ENCODE peak calls at places on chromosomes 3 and 15, in eight cellular contexts. Z is HCT116, Q is GM23248, O is GM23338, I is neural progenitor cell, S is PC-3, T is OCI-LY7, D is MM.1S. C is an unnamed sample.
A peak's percentile ranks its signal among the peaks of the same experiment; 100 is the strongest.

GRCh38 chr15:63324770-63325169 is 47.4 kb downstream of the APH1B start:
- DNase-seq in D (no peak), S (no peak), Q (no peak), I (no peak), O (no peak), T (no peak), Z (no peak), C (no peak)

GRCh38 chr3:33403756-33404155 is 36.4 kb downstream of the UBP1 start:
- DNase-seq in T (no peak), O (no peak), Z (no peak), S (no peak), D (no peak), I (no peak), Q (no peak), C (no peak)

GRCh38 chr15:60004846-60005351 is 788 bp downstream of the FOXB1 start:
- DNase-seq in I (peak; percentile 75), T (no peak), S (no peak), O (peak; percentile 76), D (no peak), Q (peak; percentile 27), Z (no peak), C (peak; percentile 36)

GRCh38 chr3:54173371-54173770 is 51.0 kb downstream of the CACNA2D3 start:
- DNase-seq in Q (no peak), D (no peak), T (no peak), O (no peak), Z (no peak), S (no peak), I (no peak), C (no peak)

GRCh38 chr3:14980689-14981088 is 33.3 kb downstream of the NR2C2 start:
- DNase-seq in T (peak; percentile 52), S (no peak), Z (no peak), D (no peak), Q (no peak), I (no peak), O (no peak), C (no peak)

GRCh38 chr15:78213956-78214355 is 20.4 kb downstream of the ACSBG1 start:
- DNase-seq in O (no peak), Q (no peak), Z (no peak), I (no peak), D (no peak), T (no peak), S (no peak), C (no peak)

GRCh38 chr15:85727068-85727467 is 67.7 kb downstream of the KLHL25 start:
- DNase-seq in D (no peak), I (no peak), O (no peak), S (no peak), T (no peak), Q (peak; percentile 74), Z (no peak), C (no peak)

GRCh38 chr3:128548426-128549282 is 55.7 kb upstream of the GATA2 start:
- DNase-seq in Z (no peak), I (no peak), T (no peak), S (no peak), D (no peak), O (no peak), Q (peak; percentile 28), C (no peak)

GRCh38 chr3:127675651-127676391 is 3.1 kb downstream of the ABTB1 start:
- DNase-seq in O (no peak), Z (no peak), I (no peak), D (no peak), Q (no peak), S (no peak), T (no peak), C (no peak)

GRCh38 chr15:63971427-63971805 is 74.9 kb downstream of the DAPK2 start:
- DNase-seq in O (no peak), Q (no peak), D (peak; percentile 64), T (peak; percentile 42), S (no peak), I (no peak), Z (no peak), C (no peak)

GRCh38 chr15:41934843-41935242 is 37.5 kb downstream of the EHD4 start:
- DNase-seq in Z (no peak), T (peak; percentile 64), Q (no peak), D (no peak), S (peak; percentile 85), I (no peak), O (peak; percentile 51), C (no peak)

GRCh38 chr3:52396011-52396906 is 48.6 kb downstream of the SEMA3G start:
- DNase-seq in I (no peak), Q (no peak), S (no peak), O (no peak), T (no peak), Z (no peak), D (no peak), C (no peak)

GRCh38 chr3:126484148-126484547 is 8.5 kb upstream of the ZXDC start:
- DNase-seq in Q (no peak), O (no peak), I (no peak), D (no peak), T (no peak), Z (no peak), S (no peak), C (no peak)

GRCh38 chr3:144011251-144011799 is 39.7 kb downstream of the DIPK2A start:
- DNase-seq in D (no peak), Z (no peak), O (no peak), T (no peak), Q (no peak), I (no peak), S (peak; percentile 75), C (no peak)

GRCh38 chr15:54559405-54560064 is 581.3 kb downstream of the UNC13C start:
- DNase-seq in I (no peak), S (no peak), Q (no peak), Z (no peak), T (no peak), D (no peak), O (no peak), C (no peak)

GRCh38 chr3:77319711-77320110 is 279.8 kb downstream of the ROBO2 start:
- DNase-seq in S (peak; percentile 33), Z (no peak), T (peak; percentile 1), I (peak; percentile 20), Q (peak; percentile 13), O (peak; percentile 73), D (no peak), C (peak; percentile 31)

DNA sequence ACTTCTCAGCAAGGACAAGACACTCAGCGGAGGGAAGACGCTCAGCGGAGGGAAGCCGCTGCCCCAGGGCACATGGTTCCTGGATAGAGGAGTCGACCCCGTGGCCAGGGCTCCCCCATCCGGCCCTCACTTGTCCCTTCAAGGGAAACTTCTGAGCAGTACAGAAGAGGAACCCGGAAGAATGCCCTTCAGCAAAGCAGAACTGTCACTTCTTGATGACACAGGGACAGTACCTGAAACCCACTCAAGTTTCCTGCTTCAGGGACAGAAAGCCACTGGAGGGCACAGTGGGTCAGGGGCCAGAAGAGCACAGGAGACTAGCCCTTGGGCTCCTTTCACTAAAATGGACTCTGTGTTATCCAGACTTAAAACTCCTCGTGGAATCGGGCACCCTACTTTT is 97.8 kb upstream of the RPL32 start:
- DNase-seq in T (no peak), I (no peak), Q (no peak), O (no peak), Z (no peak), S (no peak), D (no peak), C (no peak)
- H3K4me1 ChIP-seq in T (no peaks in the 10 kb centered on the region), I (peaks cover 9% of the 10 kb centered on the region), Q (no peaks in the 10 kb centered on the region), O (no peaks in the 10 kb centered on the region), Z (no peaks in the 10 kb centered on the region), S (no peaks in the 10 kb centered on the region), D (no peaks in the 10 kb centered on the region), C (no peaks in the 10 kb centered on the region)

DNA sequence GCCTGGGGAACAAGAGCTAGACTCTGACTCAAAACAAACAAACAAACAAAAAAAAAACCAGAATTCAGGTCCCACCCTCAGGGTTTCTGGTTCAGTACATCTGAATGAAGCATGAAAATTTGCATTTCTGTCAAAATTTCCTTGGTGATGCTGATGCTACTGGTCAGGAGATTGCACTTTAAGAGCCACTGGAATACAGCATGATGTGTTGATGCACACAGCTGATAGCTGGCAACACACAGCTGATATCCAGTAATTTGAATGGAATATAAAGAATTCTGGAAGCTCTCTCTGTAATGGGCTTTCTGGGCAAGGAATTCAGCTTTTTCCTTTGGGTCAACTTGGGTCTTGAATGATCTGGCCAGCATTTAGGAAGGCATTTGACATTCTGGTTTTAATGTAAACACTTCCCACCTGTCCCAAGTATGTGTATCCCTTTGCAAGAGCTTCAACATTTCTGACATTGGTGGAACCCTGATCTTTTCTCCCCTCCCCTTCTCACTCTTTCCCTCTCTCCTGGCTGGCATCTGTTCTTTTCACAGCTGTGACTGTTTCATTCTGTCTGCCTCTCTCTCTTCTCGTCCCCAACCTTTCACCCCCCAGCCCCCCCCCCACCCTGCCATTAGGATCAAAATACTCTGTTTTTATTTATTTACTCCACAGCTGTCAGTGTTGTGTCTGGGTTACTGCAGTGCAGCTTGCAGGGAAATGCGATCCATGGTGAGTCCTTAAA is 189.5 kb downstream of the TPRG1 start:
- DNase-seq in Z (no peak), Q (no peak), I (no peak), D (no peak), O (no peak), S (peak; percentile 39), T (no peak), C (no peak)
- TF ChIP-seq EZH2phosphoT487 in Z (no peak), Q (no peak), I (no peak), D (no peak), O (no peak), S (no peak), T (no peak), C (no peak)

GRCh38 chr3:146498002-146498736 is 28.8 kb upstream of the PLSCR2 start:
- DNase-seq in I (no peak), Z (no peak), D (no peak), T (no peak), Q (no peak), O (no peak), S (no peak), C (no peak)

GRCh38 chr3:146496726-146497125 is 27.4 kb upstream of the PLSCR2 start:
- DNase-seq in I (no peak), O (no peak), D (no peak), Z (no peak), Q (no peak), S (no peak), T (no peak), C (no peak)

GRCh38 chr3:146501752-146502151 is 32.4 kb upstream of the PLSCR2 start:
- DNase-seq in Q (no peak), T (no peak), Z (no peak), O (no peak), I (no peak), S (no peak), D (no peak), C (no peak)

GRCh38 chr3:146502887-146503458 is 33.6 kb upstream of the PLSCR2 start:
- DNase-seq in S (no peak), O (no peak), Z (no peak), I (no peak), D (no peak), T (no peak), Q (no peak), C (no peak)

GRCh38 chr3:146499701-146500100 is 30.3 kb upstream of the PLSCR2 start:
- DNase-seq in D (no peak), Q (no peak), O (no peak), T (no peak), S (no peak), Z (no peak), I (no peak), C (no peak)
- H3K4me1 ChIP-seq in D (no peaks in the 10 kb centered on the region), Q (peaks cover 15% of the 10 kb centered on the region), O (peaks cover 5% of the 10 kb centered on the region), T (no peaks in the 10 kb centered on the region), S (peaks cover 26% of the 10 kb centered on the region), Z (peaks cover 15% of the 10 kb centered on the region), I (no peaks in the 10 kb centered on the region), C (peaks cover 16% of the 10 kb centered on the region)

DNA sequence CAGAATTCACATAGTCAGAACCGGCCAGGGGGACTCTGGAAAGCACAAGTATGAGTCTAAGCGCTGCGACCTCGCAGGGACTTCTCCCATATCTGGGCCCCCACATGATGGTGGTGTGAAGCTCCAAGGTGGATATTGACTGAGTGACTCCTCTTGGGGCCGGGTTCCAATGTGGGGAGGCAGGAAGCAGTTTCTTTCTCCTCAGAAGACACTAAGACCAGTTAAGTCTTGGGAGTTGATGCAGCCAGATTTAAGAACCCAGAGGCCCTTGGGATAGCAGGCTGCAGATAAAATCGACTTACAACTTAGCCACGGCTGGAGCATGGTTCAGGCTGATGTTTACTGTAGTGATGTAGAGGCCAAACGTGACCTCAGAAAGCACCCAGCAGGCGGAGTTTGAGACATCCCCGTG is 55.4 kb upstream of the KLF13 start:
- DNase-seq in T (no peak), I (peak; percentile 0), O (no peak), Z (no peak), Q (no peak), D (no peak), S (no peak), C (no peak)
- TF ChIP-seq EZH2phosphoT487 in T (no peak), I (no peak), O (no peak), Z (no peak), Q (no peak), D (no peak), S (no peak), C (no peak)